ENCODE peak calls at places on chromosome 19, in five cellular contexts. Z is substantia nigra; Y is ELF-1; N is HEK293T; E is stimulated activated naive B cell treated with anti-CD40 and anti-IgM and Interleukin-4, amounts not matched to agents 10 μg/mL and 1 μg/mL and 100 μg/mL, for 72 hours. L is an unnamed sample.

GRCh38 chr19:40143612-40144011 is 47.6 kb upstream of the MAP3K10 start:
- DNase-seq in Z (no peak), Y (no peak), N (no peak), E (no peak), L (peak)

GRCh38 chr19:55172741-55173140 is 6.3 kb upstream of the DNAAF3 start:
- DNase-seq in Z (no peak), Y (no peak), N (no peak), E (no peak), L (no peak)

GRCh38 chr19:45515807-45516401 is 8.6 kb downstream of the VASP start:
- DNase-seq in Z (no peak), Y (no peak), N (no peak), E (no peak), L (no peak)

GRCh38 chr19:7265963-7266362 is 28.3 kb downstream of the INSR start:
- DNase-seq in Z (no peak), Y (no peak), N (no peak), E (no peak), L (no peak)

GRCh38 chr19:45469835-45470146 is 2.0 kb downstream of the FOSB start:
- DNase-seq in Z (no peak), Y (no peak), N (no peak), E (no peak), L (no peak)

GRCh38 chr19:14337510-14337909 is 43.7 kb upstream of the ADGRE5 start:
- DNase-seq in Z (no peak), Y (peak), N (peak), E (no peak), L (no peak)

GRCh38 chr19:34171539-34171876 is 796 bp upstream of the LSM14A start:
- DNase-seq in Z (no peak), Y (no peak), N (no peak), E (no peak), L (no peak)

GRCh38 chr19:46133777-46134231 is 9.3 kb upstream of the IGFL3 start:
- DNase-seq in Z (no peak), Y (peak), N (no peak), E (no peak), L (no peak)

GRCh38 chr19:52522555-52522954 is 4.9 kb upstream of the ZNF808 start:
- DNase-seq in Z (no peak), Y (no peak), N (no peak), E (no peak), L (no peak)

L was measured in SIG-M5.